ENCODE peak calls at places on chromosomes 13 and 19, in ten cellular contexts. H, S, C, G, M, Y, E, N, R and K are unnamed samples.

GRCh38 chr13:97091202-97091601 is 96.9 kb upstream of the OXGR1 start:
- DNase-seq in H (no peak), S (no peak), C (no peak), G (no peak), M (no peak), Y (no peak), E (no peak), N (no peak), R (no peak), K (no peak)

GRCh38 chr13:83048419-83048818 is 833.9 kb downstream of the SLITRK1 start:
- DNase-seq in H (peak), S (no peak), C (no peak), G (no peak), M (no peak), Y (no peak), E (peak), N (peak), R (no peak), K (no peak)

GRCh38 chr19:14002571-14003278 is 3.4 kb downstream of the RFX1 start:
- DNase-seq in H (no peak), S (no peak), C (no peak), G (peak), M (no peak), Y (no peak), E (no peak), N (no peak), R (no peak), K (no peak)

GRCh38 chr13:51688937-51689336 is 104.7 kb downstream of the WDFY2 start:
- DNase-seq in H (peak), S (no peak), C (no peak), G (no peak), M (no peak), Y (no peak), E (no peak), N (no peak), R (no peak), K (no peak)

GRCh38 chr19:18346091-18346490 is 5.7 kb downstream of the PGPEP1 start:
- DNase-seq in H (no peak), S (no peak), C (no peak), G (no peak), M (no peak), Y (no peak), E (no peak), N (no peak), R (no peak), K (no peak)

GRCh38 chr19:35345671-35346111 is 2.0 kb upstream of the FFAR1 start:
- DNase-seq in H (no peak), S (no peak), C (no peak), G (no peak), M (no peak), Y (no peak), E (no peak), N (no peak), R (no peak), K (no peak)

GRCh38 chr19:6767081-6767356 is 216 bp downstream of the SH2D3A start:
- DNase-seq in H (no peak), S (no peak), C (no peak), G (no peak), M (no peak), Y (no peak), E (no peak), N (no peak), R (no peak), K (no peak)

GRCh38 chr19:5994407-5995165 is 16.6 kb upstream of the RANBP3 start:
- DNase-seq in H (no peak), S (no peak), C (no peak), G (no peak), M (no peak), Y (no peak), E (no peak), N (no peak), R (no peak), K (no peak)

GRCh38 chr13:30257433-30258099 is 49.8 kb downstream of the KATNAL1 start:
- DNase-seq in H (no peak), S (no peak), C (no peak), G (no peak), M (no peak), Y (no peak), E (peak), N (peak), R (peak), K (no peak)

GRCh38 chr13:94351292-94352000 is 128.0 kb downstream of the DCT start:
- DNase-seq in H (peak), S (no peak), C (no peak), G (no peak), M (no peak), Y (no peak), E (peak), N (peak), R (peak), K (no peak)

DNA sequence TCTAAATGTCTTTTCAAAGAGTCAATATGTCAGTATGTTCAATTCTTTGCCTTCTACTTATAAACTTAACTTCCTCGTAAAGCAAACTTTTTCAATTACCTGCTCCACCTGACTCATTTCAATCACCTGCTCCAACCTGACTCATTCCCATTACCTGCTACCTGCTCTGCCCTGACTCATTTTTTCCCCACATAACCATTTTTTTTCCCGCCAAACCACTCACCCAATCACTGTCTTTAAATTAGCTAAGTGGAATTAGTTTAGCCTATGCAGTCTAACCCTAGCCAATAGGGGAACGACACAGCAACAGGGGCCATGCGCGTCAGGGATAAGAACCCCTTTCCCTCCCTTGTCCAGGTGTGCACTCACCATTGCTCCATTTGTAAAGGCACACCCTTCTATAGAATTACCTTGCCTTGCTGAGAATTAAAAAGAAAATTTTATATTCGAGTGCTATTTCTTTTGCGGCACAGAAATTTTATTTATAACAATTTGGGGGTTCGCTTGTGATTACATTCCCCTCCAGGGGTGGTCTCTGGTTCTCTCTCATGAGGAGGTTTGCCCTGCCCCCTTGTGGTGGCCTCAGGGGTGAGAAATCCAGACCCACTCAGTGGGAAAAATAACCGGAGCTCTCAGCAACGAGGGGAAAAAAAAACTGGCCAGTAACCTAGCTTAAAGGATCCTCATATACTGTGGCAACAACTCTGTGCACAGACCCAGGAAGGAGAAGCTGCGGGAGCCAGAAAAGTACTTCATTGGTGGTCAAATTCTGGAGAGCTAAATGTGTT is 193.1 kb downstream of the ZNF486 start:
- DNase-seq in H (no peak), S (no peak), C (no peak), G (no peak), M (no peak), Y (no peak), E (no peak), N (no peak), R (no peak), K (no peak)
- TF ChIP-seq CTCF in H (no peak), S (peak), C (no peak), G (peak), M (no peak), Y (no peak), E (no peak), N (no peak), R (no peak), K (no peak)

GRCh38 chr19:11463391-11463790 is 17.5 kb downstream of the ELAVL3 start:
- DNase-seq in H (no peak), S (no peak), C (no peak), G (no peak), M (no peak), Y (no peak), E (no peak), N (no peak), R (no peak), K (no peak)

GRCh38 chr19:11464333-11465265 is 16.2 kb downstream of the ELAVL3 start:
- DNase-seq in H (no peak), S (no peak), C (no peak), G (no peak), M (no peak), Y (no peak), E (no peak), N (no peak), R (no peak), K (no peak)

GRCh38 chr19:11460207-11460606 is 20.6 kb downstream of the ELAVL3 start:
- DNase-seq in H (no peak), S (no peak), C (no peak), G (no peak), M (no peak), Y (no peak), E (no peak), N (no peak), R (no peak), K (no peak)

GRCh38 chr19:11458236-11458900 is 22.5 kb downstream of the ELAVL3 start:
- DNase-seq in H (no peak), S (no peak), C (no peak), G (no peak), M (no peak), Y (no peak), E (no peak), N (no peak), R (no peak), K (no peak)

DNA sequence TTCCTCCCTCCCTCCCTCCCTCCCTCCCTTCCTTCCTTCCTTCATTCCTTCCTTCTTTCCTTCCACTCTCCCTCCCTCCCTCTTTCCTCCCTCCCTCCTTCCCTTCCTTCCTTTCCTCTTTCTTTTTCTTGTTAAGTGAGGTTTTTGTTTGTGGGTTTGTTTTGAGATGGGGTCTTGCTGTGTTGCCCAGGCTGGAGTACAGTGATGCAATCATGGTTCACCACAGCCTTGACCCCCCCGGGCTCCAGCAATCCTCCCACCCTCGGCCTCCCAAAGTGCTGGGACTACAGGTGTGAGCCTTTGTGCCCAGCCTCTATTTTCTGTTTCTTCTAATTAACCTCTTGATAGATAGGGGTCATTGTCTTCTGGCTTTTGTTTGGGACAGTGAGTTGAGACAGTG is 19.4 kb downstream of the ELAVL3 start:
- DNase-seq in H (no peak), S (no peak), C (no peak), G (no peak), M (no peak), Y (no peak), E (no peak), N (no peak), R (no peak), K (no peak)
- TF ChIP-seq CTCF in H (no peak), S (no peak), C (no peak), G (no peak), M (no peak), Y (no peak), E (no peak), N (no peak), R (no peak), K (no peak)

GRCh38 chr19:19645233-19645870 is 1.9 kb upstream of the GMIP start:
- DNase-seq in H (no peak), S (no peak), C (no peak), G (no peak), M (no peak), Y (no peak), E (no peak), N (no peak), R (no peak), K (no peak)

GRCh38 chr19:19647037-19647835 is 3.8 kb upstream of the GMIP start:
- DNase-seq in H (no peak), S (no peak), C (no peak), G (no peak), M (no peak), Y (no peak), E (no peak), N (no peak), R (no peak), K (no peak)

GRCh38 chr19:19643158-19644053 is at the start of gene GMIP:
- DNase-seq in H (peak), S (peak), C (no peak), G (peak), M (no peak), Y (peak), E (peak), N (peak), R (peak), K (peak)

GRCh38 chr19:19642506-19643157 is 825 bp downstream of the GMIP start:
- DNase-seq in H (no peak), S (no peak), C (no peak), G (no peak), M (no peak), Y (no peak), E (no peak), N (no peak), R (peak), K (peak)

GRCh38 chr19:19644054-19644388 is 564 bp upstream of the GMIP start:
- DNase-seq in H (no peak), S (no peak), C (no peak), G (no peak), M (no peak), Y (no peak), E (no peak), N (no peak), R (no peak), K (no peak)
- TF ChIP-seq CTCF in H (no peak), S (no peak), C (no peak), G (no peak), M (peak), Y (no peak), E (no peak), N (no peak), R (no peak), K (peak)

GRCh38 chr13:49791753-49792549 is 531 bp downstream of the KPNA3 start:
- DNase-seq in H (peak), S (no peak), C (no peak), G (no peak), M (no peak), Y (no peak), E (peak), N (peak), R (peak), K (peak)

GRCh38 chr13:49786609-49787008 is 5.9 kb downstream of the KPNA3 start:
- DNase-seq in H (no peak), S (no peak), C (no peak), G (no peak), M (no peak), Y (no peak), E (no peak), N (no peak), R (no peak), K (no peak)

GRCh38 chr13:49792550-49793324 is at the start of gene KPNA3:
- DNase-seq in H (peak), S (peak), C (peak), G (peak), M (peak), Y (peak), E (peak), N (peak), R (peak), K (peak)

GRCh38 chr13:49789961-49790360 is 2.5 kb downstream of the KPNA3 start:
- DNase-seq in H (no peak), S (no peak), C (no peak), G (no peak), M (no peak), Y (no peak), E (no peak), N (no peak), R (no peak), K (no peak)

GRCh38 chr13:49791214-49791752 is 1.2 kb downstream of the KPNA3 start:
- DNase-seq in H (peak), S (no peak), C (no peak), G (no peak), M (no peak), Y (no peak), E (peak), N (peak), R (peak), K (no peak)
- TF ChIP-seq CTCF in H (no peak), S (no peak), C (no peak), G (no peak), M (peak), Y (no peak), E (peak), N (no peak), R (no peak), K (no peak)

GRCh38 chr19:53944416-53944815 is 18.3 kb upstream of the CACNG8 start:
- DNase-seq in H (no peak), S (no peak), C (no peak), G (no peak), M (no peak), Y (no peak), E (no peak), N (no peak), R (no peak), K (no peak)

GRCh38 chr19:53944933-53945332 is 17.8 kb upstream of the CACNG8 start:
- DNase-seq in H (no peak), S (no peak), C (no peak), G (no peak), M (no peak), Y (no peak), E (no peak), N (no peak), R (no peak), K (no peak)

GRCh38 chr19:53945441-53945840 is 17.3 kb upstream of the CACNG8 start:
- DNase-seq in H (peak), S (peak), C (no peak), G (no peak), M (no peak), Y (no peak), E (peak), N (peak), R (peak), K (no peak)

GRCh38 chr19:53945998-53946397 is 16.7 kb upstream of the CACNG8 start:
- DNase-seq in H (no peak), S (no peak), C (no peak), G (no peak), M (no peak), Y (no peak), E (no peak), N (no peak), R (no peak), K (no peak)

GRCh38 chr19:53947624-53948023 is 15.1 kb upstream of the CACNG8 start:
- DNase-seq in H (no peak), S (peak), C (no peak), G (no peak), M (no peak), Y (no peak), E (no peak), N (no peak), R (no peak), K (no peak)
- TF ChIP-seq CTCF in H (peak), S (peak), C (no peak), G (no peak), M (no peak), Y (no peak), E (peak), N (no peak), R (no peak), K (no peak)

GRCh38 chr19:23855676-23856075 is 59.0 kb upstream of the ZNF726 start:
- DNase-seq in H (no peak), S (no peak), C (no peak), G (no peak), M (no peak), Y (no peak), E (no peak), N (no peak), R (no peak), K (no peak)
- TF ChIP-seq CTCF in H (no peak), S (no peak), C (no peak), G (no peak), M (no peak), Y (no peak), E (peak), N (no peak), R (no peak), K (no peak)

DNA sequence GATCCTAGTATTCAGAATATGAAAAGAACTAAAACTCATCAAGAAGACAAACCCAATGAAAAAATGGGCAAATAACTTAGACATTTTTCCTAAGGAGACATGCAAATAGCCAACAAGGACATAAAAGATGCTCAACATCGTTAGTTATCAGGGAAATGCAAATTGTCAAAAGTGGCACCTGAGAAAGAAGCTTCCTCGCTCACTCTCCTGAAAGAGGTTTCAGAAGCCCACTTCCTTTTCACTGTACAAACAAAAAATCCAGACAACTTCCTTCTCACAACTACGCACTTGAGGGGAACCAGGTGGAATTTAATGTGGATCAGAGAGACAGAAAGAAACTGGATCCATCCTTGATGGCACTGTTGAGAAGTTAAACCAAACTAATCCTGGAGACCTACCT is 41.5 kb downstream of the KLF12 start:
- DNase-seq in H (no peak), S (no peak), C (no peak), G (no peak), M (no peak), Y (no peak), E (no peak), N (no peak), R (no peak), K (no peak)
- TF ChIP-seq CTCF in H (no peak), S (no peak), C (no peak), G (no peak), M (no peak), Y (no peak), E (no peak), N (no peak), R (no peak), K (no peak)

GRCh38 chr13:114143806-114144605 is 11.6 kb upstream of the RASA3 start:
- DNase-seq in H (no peak), S (peak), C (no peak), G (no peak), M (no peak), Y (peak), E (no peak), N (no peak), R (no peak), K (peak)
- TF ChIP-seq CTCF in H (no peak), S (peak), C (no peak), G (no peak), M (no peak), Y (no peak), E (peak), N (no peak), R (no peak), K (peak)

GRCh38 chr13:113528798-113529180 is 38.3 kb upstream of the DCUN1D2 start:
- DNase-seq in H (no peak), S (no peak), C (no peak), G (no peak), M (no peak), Y (no peak), E (no peak), N (no peak), R (no peak), K (no peak)
- TF ChIP-seq CTCF in H (no peak), S (no peak), C (no peak), G (no peak), M (no peak), Y (no peak), E (no peak), N (no peak), R (no peak), K (no peak)